ENCODE peak calls at places on chromosomes 7 and 10, in nine cellular contexts. One of them, this sample, is unnamed.

GRCh38 chr7:158843775-158844174 is 12.6 kb upstream of the DYNC2I1 start:
- DNase-seq in stimulated activated CD4-positive, alpha-beta T cell treated with anti-CD3 and anti-CD28 coated beads, Interleukin-12 subunit alpha, Interleukin-12 subunit beta, amount 100 ng/mL, for 24 hours: no peak
- DNase-seq in Caki2: no peak
- DNase-seq in GM06990: no peak
- DNase-seq in iris pigment epithelial cell: no peak
- DNase-seq in cardiac muscle cell: no peak
- DNase-seq in Right ventricle myocardium superior: no peak
- DNase-seq in nephron progenitor cell: no peak
- DNase-seq in left ventricle myocardium superior: no peak
- DNase-seq in this sample: no peak

GRCh38 chr7:55132890-55133551 is 114.2 kb downstream of the EGFR start:
- DNase-seq in Right ventricle myocardium superior: no peak
- DNase-seq in Caki2: peak; percentile 99
- DNase-seq in left ventricle myocardium superior: no peak
- DNase-seq in GM06990: no peak
- DNase-seq in iris pigment epithelial cell: peak; percentile 100
- DNase-seq in stimulated activated CD4-positive, alpha-beta T cell treated with anti-CD3 and anti-CD28 coated beads, Interleukin-12 subunit alpha, Interleukin-12 subunit beta, amount 100 ng/mL, for 24 hours: peak; percentile 5
- DNase-seq in nephron progenitor cell: no peak
- DNase-seq in cardiac muscle cell: no peak
- DNase-seq in this sample: no peak

GRCh38 chr7:158957507-158957900 is 101.1 kb downstream of the DYNC2I1 start:
- DNase-seq in Right ventricle myocardium superior: no peak
- DNase-seq in left ventricle myocardium superior: no peak
- DNase-seq in stimulated activated CD4-positive, alpha-beta T cell treated with anti-CD3 and anti-CD28 coated beads, Interleukin-12 subunit alpha, Interleukin-12 subunit beta, amount 100 ng/mL, for 24 hours: no peak
- DNase-seq in iris pigment epithelial cell: no peak
- DNase-seq in Caki2: no peak
- DNase-seq in cardiac muscle cell: no peak
- DNase-seq in nephron progenitor cell: no peak
- DNase-seq in GM06990: no peak
- DNase-seq in this sample: no peak

GRCh38 chr10:12499587-12499986 is 150.2 kb downstream of the CAMK1D start:
- DNase-seq in Caki2: no peak
- DNase-seq in cardiac muscle cell: no peak
- DNase-seq in stimulated activated CD4-positive, alpha-beta T cell treated with anti-CD3 and anti-CD28 coated beads, Interleukin-12 subunit alpha, Interleukin-12 subunit beta, amount 100 ng/mL, for 24 hours: no peak
- DNase-seq in iris pigment epithelial cell: no peak
- DNase-seq in left ventricle myocardium superior: no peak
- DNase-seq in Right ventricle myocardium superior: no peak
- DNase-seq in GM06990: no peak
- DNase-seq in nephron progenitor cell: no peak
- DNase-seq in this sample: no peak

GRCh38 chr10:7070950-7071349 is 339.9 kb downstream of the SFMBT2 start:
- DNase-seq in stimulated activated CD4-positive, alpha-beta T cell treated with anti-CD3 and anti-CD28 coated beads, Interleukin-12 subunit alpha, Interleukin-12 subunit beta, amount 100 ng/mL, for 24 hours: no peak
- DNase-seq in Caki2: no peak
- DNase-seq in Right ventricle myocardium superior: no peak
- DNase-seq in nephron progenitor cell: no peak
- DNase-seq in iris pigment epithelial cell: no peak
- DNase-seq in left ventricle myocardium superior: no peak
- DNase-seq in GM06990: no peak
- DNase-seq in cardiac muscle cell: no peak
- DNase-seq in this sample: no peak

GRCh38 chr10:34526758-34527730 is 288.1 kb downstream of the PARD3 start:
- DNase-seq in GM06990: peak; percentile 33
- DNase-seq in iris pigment epithelial cell: peak; percentile 99
- DNase-seq in nephron progenitor cell: no peak
- DNase-seq in stimulated activated CD4-positive, alpha-beta T cell treated with anti-CD3 and anti-CD28 coated beads, Interleukin-12 subunit alpha, Interleukin-12 subunit beta, amount 100 ng/mL, for 24 hours: no peak
- DNase-seq in left ventricle myocardium superior: no peak
- DNase-seq in cardiac muscle cell: no peak
- DNase-seq in Right ventricle myocardium superior: no peak
- DNase-seq in Caki2: peak; percentile 89
- DNase-seq in this sample: peak; percentile 60

GRCh38 chr7:1033546-1034145 is 10.7 kb upstream of the GPR146 start:
- DNase-seq in GM06990: no peak
- DNase-seq in Caki2: no peak
- DNase-seq in left ventricle myocardium superior: no peak
- DNase-seq in cardiac muscle cell: no peak
- DNase-seq in iris pigment epithelial cell: no peak
- DNase-seq in nephron progenitor cell: no peak
- DNase-seq in stimulated activated CD4-positive, alpha-beta T cell treated with anti-CD3 and anti-CD28 coated beads, Interleukin-12 subunit alpha, Interleukin-12 subunit beta, amount 100 ng/mL, for 24 hours: no peak
- DNase-seq in Right ventricle myocardium superior: no peak
- DNase-seq in this sample: no peak

GRCh38 chr7:25308246-25308645 is 80.0 kb upstream of the NPVF start:
- DNase-seq in nephron progenitor cell: no peak
- DNase-seq in stimulated activated CD4-positive, alpha-beta T cell treated with anti-CD3 and anti-CD28 coated beads, Interleukin-12 subunit alpha, Interleukin-12 subunit beta, amount 100 ng/mL, for 24 hours: no peak
- DNase-seq in iris pigment epithelial cell: no peak
- DNase-seq in Caki2: no peak
- DNase-seq in Right ventricle myocardium superior: no peak
- DNase-seq in cardiac muscle cell: no peak
- DNase-seq in GM06990: no peak
- DNase-seq in left ventricle myocardium superior: no peak
- DNase-seq in this sample: no peak

GRCh38 chr7:66095010-66095409 is 19.4 kb downstream of the ASL start:
- DNase-seq in GM06990: no peak
- DNase-seq in stimulated activated CD4-positive, alpha-beta T cell treated with anti-CD3 and anti-CD28 coated beads, Interleukin-12 subunit alpha, Interleukin-12 subunit beta, amount 100 ng/mL, for 24 hours: no peak
- DNase-seq in Right ventricle myocardium superior: no peak
- DNase-seq in Caki2: no peak
- DNase-seq in nephron progenitor cell: no peak
- DNase-seq in left ventricle myocardium superior: no peak
- DNase-seq in iris pigment epithelial cell: no peak
- DNase-seq in cardiac muscle cell: no peak
- DNase-seq in this sample: no peak

GRCh38 chr10:119306514-119306951 is 99.2 kb downstream of the GRK5 start:
- DNase-seq in stimulated activated CD4-positive, alpha-beta T cell treated with anti-CD3 and anti-CD28 coated beads, Interleukin-12 subunit alpha, Interleukin-12 subunit beta, amount 100 ng/mL, for 24 hours: peak; percentile 43
- DNase-seq in Caki2: peak; percentile 32
- DNase-seq in left ventricle myocardium superior: no peak
- DNase-seq in iris pigment epithelial cell: peak; percentile 47
- DNase-seq in GM06990: peak; percentile 84
- DNase-seq in cardiac muscle cell: no peak
- DNase-seq in nephron progenitor cell: no peak
- DNase-seq in Right ventricle myocardium superior: peak; percentile 35
- DNase-seq in this sample: no peak

GRCh38 chr10:46555713-46556514 is 544 bp downstream of the GPRIN2 start:
- DNase-seq in stimulated activated CD4-positive, alpha-beta T cell treated with anti-CD3 and anti-CD28 coated beads, Interleukin-12 subunit alpha, Interleukin-12 subunit beta, amount 100 ng/mL, for 24 hours: no peak
- DNase-seq in cardiac muscle cell: peak; percentile 37
- DNase-seq in nephron progenitor cell: peak; percentile 75
- DNase-seq in iris pigment epithelial cell: no peak
- DNase-seq in Right ventricle myocardium superior: peak; percentile 52
- DNase-seq in left ventricle myocardium superior: peak; percentile 39
- DNase-seq in Caki2: no peak
- DNase-seq in GM06990: no peak
- DNase-seq in this sample: peak; percentile 93

GRCh38 chr7:3283130-3283704 is 17.8 kb upstream of the SDK1 start:
- DNase-seq in GM06990: no peak
- DNase-seq in Caki2: no peak
- DNase-seq in stimulated activated CD4-positive, alpha-beta T cell treated with anti-CD3 and anti-CD28 coated beads, Interleukin-12 subunit alpha, Interleukin-12 subunit beta, amount 100 ng/mL, for 24 hours: no peak
- DNase-seq in left ventricle myocardium superior: no peak
- DNase-seq in cardiac muscle cell: no peak
- DNase-seq in Right ventricle myocardium superior: no peak
- DNase-seq in nephron progenitor cell: no peak
- DNase-seq in iris pigment epithelial cell: no peak
- DNase-seq in this sample: no peak

GRCh38 chr10:113992601-113993011 is 51.1 kb upstream of the ADRB1 start:
- DNase-seq in Caki2: no peak
- DNase-seq in GM06990: no peak
- DNase-seq in left ventricle myocardium superior: peak; percentile 41
- DNase-seq in Right ventricle myocardium superior: peak; percentile 45
- DNase-seq in cardiac muscle cell: no peak
- DNase-seq in stimulated activated CD4-positive, alpha-beta T cell treated with anti-CD3 and anti-CD28 coated beads, Interleukin-12 subunit alpha, Interleukin-12 subunit beta, amount 100 ng/mL, for 24 hours: no peak
- DNase-seq in iris pigment epithelial cell: no peak
- DNase-seq in nephron progenitor cell: no peak
- DNase-seq in this sample: no peak

GRCh38 chr7:98958968-98959367 is 80.6 kb downstream of the TRRAP start:
- DNase-seq in stimulated activated CD4-positive, alpha-beta T cell treated with anti-CD3 and anti-CD28 coated beads, Interleukin-12 subunit alpha, Interleukin-12 subunit beta, amount 100 ng/mL, for 24 hours: no peak
- DNase-seq in Caki2: no peak
- DNase-seq in nephron progenitor cell: no peak
- DNase-seq in left ventricle myocardium superior: no peak
- DNase-seq in Right ventricle myocardium superior: no peak
- DNase-seq in GM06990: no peak
- DNase-seq in iris pigment epithelial cell: no peak
- DNase-seq in cardiac muscle cell: no peak
- DNase-seq in this sample: no peak

GRCh38 chr7:130277763-130278643 is 11.3 kb downstream of the CPA2 start:
- DNase-seq in GM06990: no peak
- DNase-seq in iris pigment epithelial cell: peak; percentile 79
- DNase-seq in stimulated activated CD4-positive, alpha-beta T cell treated with anti-CD3 and anti-CD28 coated beads, Interleukin-12 subunit alpha, Interleukin-12 subunit beta, amount 100 ng/mL, for 24 hours: no peak
- DNase-seq in nephron progenitor cell: peak; percentile 55
- DNase-seq in left ventricle myocardium superior: peak; percentile 37
- DNase-seq in Caki2: peak; percentile 18
- DNase-seq in Right ventricle myocardium superior: peak; percentile 52
- DNase-seq in cardiac muscle cell: peak; percentile 74
- DNase-seq in this sample: peak; percentile 67